ENCODE peak calls at places on chromosomes 13 and 19, in eight cellular contexts. K is Caco-2, V is cardiac fibroblast, F is psoas muscle, G is hepatocyte, W is left lung, Y is suprapubic skin, D is nephron progenitor cell. N is an unnamed sample.

GRCh38 chr13:38879278-38879677 is 111.4 kb downstream of the STOML3 start:
- DNase-seq in Y (no peak), G (peak; percentile 34), K (no peak), W (no peak), F (no peak), V (no peak), D (no peak), N (no peak)

GRCh38 chr13:20192470-20193141 is at the start of gene GJB2:
- DNase-seq in G (peak; percentile 49), K (no peak), V (no peak), F (no peak), D (peak; percentile 52), Y (no peak), W (peak; percentile 80), N (no peak)

GRCh38 chr13:47672982-47673670 is 327.9 kb downstream of the SUCLA2 start:
- DNase-seq in W (no peak), V (peak; percentile 78), D (no peak), K (no peak), F (no peak), G (peak; percentile 16), Y (no peak), N (no peak)

GRCh38 chr13:95301135-95301946 is at the start of gene ABCC4:
- DNase-seq in G (peak; percentile 90), W (peak; percentile 93), Y (peak; percentile 70), K (peak; percentile 84), V (peak; percentile 67), F (peak; percentile 69), D (peak; percentile 78), N (peak; percentile 77)

GRCh38 chr13:20093946-20094345 is 66.9 kb downstream of the GJA3 start:
- DNase-seq in K (no peak), G (no peak), F (no peak), Y (no peak), D (no peak), V (no peak), W (no peak), N (no peak)

GRCh38 chr19:35049456-35049855 is 7.9 kb downstream of the HPN start:
- DNase-seq in Y (no peak), V (no peak), G (no peak), W (no peak), K (no peak), F (no peak), D (no peak), N (no peak)

GRCh38 chr19:662207-662961 is 630 bp downstream of the RNF126 start:
- DNase-seq in G (peak; percentile 75), Y (no peak), V (peak; percentile 41), K (no peak), D (peak; percentile 46), F (peak; percentile 33), W (peak; percentile 91), N (no peak)

GRCh38 chr19:6047741-6048231 is 62.5 kb downstream of the RFX2 start:
- DNase-seq in D (peak; percentile 49), Y (peak; percentile 57), W (no peak), K (peak; percentile 66), G (peak; percentile 71), V (peak; percentile 51), F (no peak), N (peak; percentile 61)

GRCh38 chr13:65112123-65113075 is 2117.7 kb downstream of the PCDH9 start:
- DNase-seq in K (no peak), Y (no peak), V (peak; percentile 7), W (no peak), G (no peak), F (no peak), D (no peak), N (no peak)

GRCh38 chr19:7973883-7974282 is 30.4 kb upstream of the TIMM44 start:
- DNase-seq in F (peak; percentile 66), G (no peak), V (no peak), W (peak; percentile 62), K (no peak), Y (no peak), D (no peak), N (no peak)

GRCh38 chr19:11736696-11737095 is 2.0 kb downstream of the ZNF823 start:
- DNase-seq in D (no peak), K (no peak), V (peak; percentile 86), W (no peak), G (peak; percentile 27), Y (peak; percentile 64), F (peak; percentile 31), N (no peak)

GRCh38 chr19:12133069-12133468 is 7.1 kb downstream of the ZNF20 start:
- DNase-seq in K (no peak), G (no peak), Y (no peak), D (no peak), V (peak; percentile 35), F (no peak), W (no peak), N (no peak)

GRCh38 chr19:52786078-52786463 is 520 bp downstream of the ZNF600 start:
- DNase-seq in G (peak; percentile 30), W (peak; percentile 77), Y (peak; percentile 66), K (no peak), V (no peak), F (peak; percentile 15), D (peak; percentile 14), N (no peak)

GRCh38 chr19:46932346-46932745 is 71.5 kb downstream of the ARHGAP35 start:
- DNase-seq in Y (no peak), G (no peak), D (no peak), F (no peak), V (peak; percentile 53), W (no peak), K (peak; percentile 17), N (no peak)

GRCh38 chr19:48806518-48806817 is 4.4 kb downstream of the BCAT2 start:
- DNase-seq in Y (no peak), F (no peak), V (no peak), D (peak; percentile 66), W (no peak), G (no peak), K (peak; percentile 81), N (no peak)

GRCh38 chr13:71730267-71730666 is 136.7 kb downstream of the DACH1 start:
- DNase-seq in G (no peak), V (no peak), D (no peak), K (no peak), F (no peak), Y (no peak), W (no peak), N (no peak)

GRCh38 chr19:19171821-19172532 is 1.9 kb upstream of the MEF2B start:
- DNase-seq in D (peak; percentile 18), W (no peak), K (no peak), F (peak; percentile 62), G (peak; percentile 69), V (peak; percentile 46), Y (no peak), N (no peak)

GRCh38 chr19:21604941-21605548 is 99.6 kb downstream of the ZNF429 start:
- DNase-seq in V (peak; percentile 18), F (no peak), K (no peak), G (no peak), Y (no peak), D (no peak), W (no peak), N (no peak)

GRCh38 chr13:62014299-62014698 is 598.6 kb upstream of the PCDH20 start:
- DNase-seq in D (no peak), F (no peak), V (peak; percentile 1), W (no peak), Y (no peak), G (peak; percentile 6), K (no peak), N (no peak)
- TF ChIP-seq CTCF in D (peak; percentile 12), F (peak; percentile 14), V (no peak), W (no peak), Y (no peak), G (peak; percentile 49), K (peak; percentile 10), N (peak; percentile 70)

GRCh38 chr19:32720936-32721250 is 1.3 kb downstream of the TDRD12 start:
- DNase-seq in Y (no peak), F (no peak), W (no peak), D (no peak), K (no peak), V (no peak), G (no peak), N (no peak)

GRCh38 chr19:32720216-32720935 is 809 bp downstream of the TDRD12 start:
- DNase-seq in V (no peak), D (no peak), G (no peak), Y (no peak), W (no peak), F (no peak), K (no peak), N (no peak)

GRCh38 chr19:32717496-32717895 is 2.1 kb upstream of the TDRD12 start:
- DNase-seq in G (no peak), Y (no peak), D (no peak), F (no peak), K (no peak), W (no peak), V (no peak), N (no peak)

GRCh38 chr19:32718286-32718685 is 1.3 kb upstream of the TDRD12 start:
- DNase-seq in D (no peak), K (no peak), F (no peak), Y (no peak), V (no peak), W (no peak), G (no peak), N (no peak)

GRCh38 chr19:32719611-32720059 is at the start of gene TDRD12:
- DNase-seq in D (no peak), W (peak; percentile 78), F (no peak), K (no peak), V (no peak), Y (no peak), G (no peak), N (no peak)
- TF ChIP-seq CTCF in D (no peak), W (no peak), F (no peak), K (no peak), V (no peak), Y (no peak), G (no peak), N (no peak)

DNA sequence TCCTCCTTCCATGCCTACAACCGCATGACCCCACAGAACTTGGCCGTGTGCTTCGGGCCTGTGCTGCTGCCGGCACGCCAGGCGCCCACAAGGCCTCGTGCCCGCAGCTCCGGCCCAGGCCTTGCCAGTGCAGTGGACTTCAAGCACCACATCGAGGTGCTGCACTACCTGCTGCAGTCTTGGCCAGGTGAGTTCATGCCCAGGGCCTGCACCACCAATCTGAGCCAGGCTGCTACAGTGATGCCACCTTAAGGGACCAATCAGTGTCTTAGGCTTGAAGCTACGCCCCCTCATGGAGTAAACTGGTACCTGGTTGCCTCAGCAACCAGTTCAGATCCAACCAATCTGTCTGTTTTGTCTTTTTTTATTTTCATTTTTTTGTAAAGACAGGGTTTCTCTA is 5.2 kb downstream of the SYDE1 start:
- DNase-seq in G (no peak), Y (no peak), W (no peak), F (no peak), V (no peak), D (no peak), K (no peak), N (no peak)
- TF ChIP-seq CTCF in G (no peak), Y (no peak), W (no peak), F (no peak), V (no peak), D (no peak), K (no peak), N (no peak)

DNA sequence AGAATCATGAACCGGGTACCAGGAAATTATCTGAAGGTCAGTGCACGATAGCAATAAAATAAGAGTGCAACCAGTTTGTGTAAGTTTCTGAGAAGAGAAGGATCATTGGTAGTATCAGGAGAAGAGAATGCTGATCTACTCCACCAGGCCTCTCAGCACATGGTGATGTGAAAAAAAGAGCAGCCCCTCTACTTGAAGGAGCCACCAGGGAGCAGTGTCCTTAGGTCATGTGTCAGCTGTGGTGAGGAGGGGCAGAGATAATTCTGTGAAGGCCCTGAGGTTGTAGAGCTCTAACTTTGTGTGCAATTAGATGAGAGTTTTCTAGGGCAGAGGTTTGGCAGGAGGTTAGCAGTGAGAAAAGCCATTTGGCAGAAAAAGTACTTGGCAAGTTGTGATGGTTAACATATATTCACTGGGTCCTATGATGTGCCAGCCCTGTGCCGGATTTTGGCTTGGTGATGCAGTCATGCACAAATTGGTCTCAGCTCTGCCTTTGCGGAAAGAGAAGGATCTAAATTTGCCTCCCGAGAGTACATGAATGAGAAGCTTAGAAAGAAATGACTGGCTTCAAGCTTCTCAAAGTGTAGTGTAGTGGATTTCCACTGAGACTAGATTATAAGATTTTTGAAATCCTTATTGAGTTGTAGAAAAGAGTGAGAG is 19.2 kb upstream of the ZC3H13 start:
- DNase-seq in W (no peak), F (no peak), K (peak; percentile 40), V (no peak), G (no peak), D (no peak), Y (no peak), N (no peak)
- TF ChIP-seq CTCF in W (no peak), F (no peak), K (peak; percentile 39), V (no peak), G (no peak), D (no peak), Y (no peak), N (no peak)